ENCODE peak calls at places on chromosomes 7 and 10, in seven cellular contexts. W, E, F, D, J, A and U are unnamed samples.

GRCh38 chr7:29457565-29457971 is 106.1 kb upstream of the PRR15 start:
- DNase-seq in W (peak; percentile 50), E (no peak), F (no peak), D (no peak), J (no peak), A (no peak), U (no peak)

GRCh38 chr7:19268737-19269136 is 123.5 kb upstream of the FERD3L start:
- DNase-seq in W (peak; percentile 42), E (no peak), F (no peak), D (no peak), J (no peak), A (no peak), U (no peak)

GRCh38 chr10:111524134-111524533 is 447.3 kb downstream of the ADRA2A start:
- DNase-seq in W (no peak), E (no peak), F (no peak), D (no peak), J (no peak), A (no peak), U (no peak)

GRCh38 chr10:101839002-101839401 is 4.6 kb downstream of the KCNIP2 start:
- DNase-seq in W (no peak), E (no peak), F (no peak), D (no peak), J (no peak), A (no peak), U (no peak)

GRCh38 chr7:50534690-50535290 is 30.4 kb downstream of the DDC start:
- DNase-seq in W (peak; percentile 99), E (no peak), F (no peak), D (peak; percentile 80), J (peak; percentile 28), A (peak; percentile 41), U (no peak)

GRCh38 chr10:125396651-125397050 is 236.3 kb upstream of the CTBP2 start:
- DNase-seq in W (no peak), E (no peak), F (no peak), D (no peak), J (no peak), A (no peak), U (no peak)

GRCh38 chr10:6647811-6648526 is 67.9 kb upstream of the PRKCQ start:
- DNase-seq in W (no peak), E (peak; percentile 39), F (peak; percentile 71), D (no peak), J (peak; percentile 93), A (peak; percentile 4), U (no peak)

GRCh38 chr7:80851896-80852476 is 66.9 kb downstream of the SEMA3C start:
- DNase-seq in W (peak; percentile 60), E (no peak), F (no peak), D (no peak), J (no peak), A (no peak), U (no peak)

GRCh38 chr10:84944187-84944586 is 615.8 kb downstream of the CCSER2 start:
- DNase-seq in W (no peak), E (no peak), F (no peak), D (no peak), J (no peak), A (no peak), U (no peak)

GRCh38 chr7:41188163-41189130 is 514.4 kb downstream of the INHBA start:
- DNase-seq in W (peak; percentile 59), E (no peak), F (no peak), D (no peak), J (peak; percentile 3), A (no peak), U (no peak)

GRCh38 chr10:94403823-94404228 is 1.5 kb downstream of the TBC1D12 start:
- DNase-seq in W (no peak), E (no peak), F (no peak), D (no peak), J (no peak), A (no peak), U (no peak)

GRCh38 chr7:132650498-132650897 is 74.2 kb upstream of the PLXNA4 start:
- DNase-seq in W (peak; percentile 65), E (no peak), F (no peak), D (no peak), J (peak; percentile 52), A (no peak), U (no peak)

GRCh38 chr10:109723305-109723704 is 200.0 kb downstream of the XPNPEP1 start:
- DNase-seq in W (no peak), E (no peak), F (no peak), D (no peak), J (no peak), A (no peak), U (no peak)

GRCh38 chr7:26345202-26345601 is 53.5 kb downstream of the SNX10 start:
- DNase-seq in W (no peak), E (no peak), F (no peak), D (no peak), J (no peak), A (no peak), U (no peak)

GRCh38 chr7:136533732-136534131 is 334.7 kb upstream of the CHRM2 start:
- DNase-seq in W (no peak), E (no peak), F (no peak), D (no peak), J (no peak), A (no peak), U (peak; percentile 9)

GRCh38 chr10:83881647-83882046 is 257.7 kb upstream of the GHITM start:
- DNase-seq in W (no peak), E (no peak), F (no peak), D (no peak), J (no peak), A (no peak), U (no peak)

GRCh38 chr7:51045319-51046102 is 262.8 kb upstream of the GRB10 start:
- DNase-seq in W (peak; percentile 19), E (no peak), F (no peak), D (no peak), J (no peak), A (no peak), U (no peak)

GRCh38 chr7:30894866-30895408 is 16.7 kb upstream of the AQP1 start:
- DNase-seq in W (peak; percentile 9), E (no peak), F (no peak), D (no peak), J (peak; percentile 40), A (no peak), U (no peak)

GRCh38 chr7:42139751-42140150 is 97.3 kb downstream of the GLI3 start:
- DNase-seq in W (no peak), E (no peak), F (no peak), D (no peak), J (no peak), A (no peak), U (no peak)

GRCh38 chr7:80415114-80415513 is 96.8 kb downstream of the GNAT3 start:
- DNase-seq in W (no peak), E (no peak), F (no peak), D (no peak), J (no peak), A (no peak), U (no peak)

DNA sequence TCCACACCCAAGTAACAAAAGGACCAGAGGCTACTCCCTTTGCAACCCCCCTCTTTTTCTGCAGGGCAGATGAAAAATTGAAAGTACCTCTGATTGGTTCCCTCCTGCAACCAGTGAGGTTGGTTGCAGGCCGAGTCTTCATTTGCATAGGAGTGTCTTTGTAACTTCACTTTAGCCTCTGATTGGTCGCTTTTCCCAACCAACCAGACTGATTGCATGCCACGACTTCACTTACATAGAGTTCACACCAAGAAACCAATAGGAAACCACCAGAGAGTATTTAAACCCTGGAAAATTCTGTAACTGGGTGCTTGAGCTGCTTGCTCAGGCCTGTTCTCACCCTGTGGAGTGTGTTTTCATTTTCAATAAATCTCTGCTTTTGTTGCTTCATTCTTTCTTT is 223.8 kb downstream of the GFRA1 start:
- DNase-seq in W (no peak), E (no peak), F (no peak), D (no peak), J (no peak), A (no peak), U (no peak)
- TF ChIP-seq CTCF in W (no peak), E (no peak), F (no peak), D (no peak), J (no peak), A (no peak), U (no peak)

DNA sequence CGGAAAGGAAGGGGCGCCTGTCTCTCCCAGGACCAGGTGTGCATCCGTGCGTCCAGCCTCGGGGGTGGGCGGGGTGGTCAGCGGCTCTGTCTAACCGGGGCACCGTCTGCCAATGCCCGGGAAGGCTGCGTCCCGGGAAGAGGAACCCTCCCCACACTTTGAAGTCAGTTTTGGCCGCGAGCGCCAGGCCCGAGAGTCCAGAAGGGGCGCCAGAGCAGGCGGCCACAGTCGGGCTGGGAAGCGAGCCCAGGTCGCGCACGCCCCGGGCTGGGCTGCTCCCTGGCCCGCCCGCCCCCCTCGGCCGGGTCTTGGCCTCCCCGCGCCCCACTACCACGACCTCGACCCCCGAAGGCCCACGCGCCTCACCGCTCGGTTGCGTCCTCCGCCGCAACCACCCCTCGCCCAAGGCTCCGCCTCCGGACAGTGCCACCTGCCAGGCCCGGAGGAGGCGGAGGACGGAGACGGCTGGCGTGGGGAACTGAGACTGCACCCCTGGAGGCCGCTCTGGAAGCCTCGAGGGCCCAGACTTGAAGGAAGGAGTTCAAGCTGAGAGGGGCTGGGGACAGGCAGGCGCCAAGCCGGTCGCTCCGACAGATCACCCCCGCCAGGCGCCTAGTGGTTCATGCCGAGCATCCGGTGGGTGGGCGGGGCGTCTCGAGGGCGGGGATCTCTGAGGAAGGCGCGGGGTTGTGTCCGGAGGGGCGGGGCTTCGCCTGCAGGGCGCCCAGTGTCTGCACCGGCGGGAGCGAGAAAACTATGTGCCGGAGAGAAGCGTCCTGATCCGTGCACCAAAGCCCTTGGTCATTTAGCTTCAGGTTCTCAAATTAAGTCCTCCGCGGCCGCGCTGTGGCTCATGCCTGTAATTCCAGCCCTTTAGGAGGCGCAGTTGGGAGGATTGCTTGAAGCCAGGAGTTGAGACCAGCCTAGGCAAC is at the start of gene BRAT1:
- DNase-seq in W (peak; percentile 94), E (peak; percentile 98), F (peak; percentile 96), D (peak; percentile 99), J (peak; percentile 97), A (peak; percentile 97), U (peak; percentile 85)
- TF ChIP-seq CTCF in W (peak; percentile 37), E (peak; percentile 39), F (no peak), D (no peak), J (peak; percentile 29), A (peak; percentile 20), U (peak; percentile 19)

GRCh38 chr7:157241631-157242030 is 95.2 kb upstream of the DNAJB6 start:
- DNase-seq in W (no peak), E (no peak), F (no peak), D (no peak), J (no peak), A (no peak), U (no peak)

GRCh38 chr7:157235357-157236018 is 96.8 kb downstream of the UBE3C start:
- DNase-seq in W (peak; percentile 14), E (no peak), F (no peak), D (no peak), J (no peak), A (no peak), U (no peak)

GRCh38 chr7:157234271-157234670 is 95.5 kb downstream of the UBE3C start:
- DNase-seq in W (no peak), E (no peak), F (no peak), D (no peak), J (no peak), A (no peak), U (no peak)

GRCh38 chr7:157239571-157240270 is 97.1 kb upstream of the DNAJB6 start:
- DNase-seq in W (no peak), E (no peak), F (no peak), D (no peak), J (peak; percentile 19), A (no peak), U (no peak)

GRCh38 chr7:157238087-157238486 is 98.7 kb upstream of the DNAJB6 start:
- DNase-seq in W (no peak), E (no peak), F (no peak), D (no peak), J (peak; percentile 50), A (no peak), U (no peak)
- TF ChIP-seq CTCF in W (no peak), E (no peak), F (no peak), D (no peak), J (peak; percentile 54), A (no peak), U (no peak)

GRCh38 chr7:128697301-128697905 is 25.3 kb downstream of the GARIN1A start:
- DNase-seq in W (peak; percentile 66), E (peak; percentile 38), F (peak; percentile 60), D (peak; percentile 57), J (peak; percentile 91), A (peak; percentile 58), U (no peak)
- TF ChIP-seq CTCF in W (peak; percentile 42), E (peak; percentile 6), F (no peak), D (no peak), J (peak; percentile 65), A (no peak), U (no peak)